ENCODE peak calls at places on chromosomes 1 and 21, in ten cellular contexts. One of them, this sample, is unnamed.

GRCh38 chr21:31897311-31897710 is 24.5 kb downstream of the HUNK start:
- DNase-seq in kidney: no peak
- DNase-seq in hepatocyte: no peak
- DNase-seq in brain microvascular endothelial cell: no peak
- DNase-seq in HCT116: no peak
- DNase-seq in K562: no peak
- DNase-seq in PC-3: no peak
- DNase-seq in HL-60: no peak
- DNase-seq in sigmoid colon: no peak
- DNase-seq in left lung: no peak
- DNase-seq in this sample: no peak

GRCh38 chr1:192810253-192810880 is 1.5 kb downstream of the RGS2 start:
- DNase-seq in kidney: no peak
- DNase-seq in hepatocyte: peak; percentile 65
- DNase-seq in brain microvascular endothelial cell: no peak
- DNase-seq in HCT116: no peak
- DNase-seq in K562: no peak
- DNase-seq in PC-3: peak; percentile 41
- DNase-seq in HL-60: peak; percentile 43
- DNase-seq in sigmoid colon: peak; percentile 73
- DNase-seq in left lung: peak; percentile 59
- DNase-seq in this sample: no peak

GRCh38 chr21:29144736-29145353 is 14.4 kb downstream of the MAP3K7CL start:
- DNase-seq in kidney: no peak
- DNase-seq in hepatocyte: no peak
- DNase-seq in brain microvascular endothelial cell: no peak
- DNase-seq in HCT116: no peak
- DNase-seq in K562: no peak
- DNase-seq in PC-3: peak; percentile 23
- DNase-seq in HL-60: no peak
- DNase-seq in sigmoid colon: no peak
- DNase-seq in left lung: no peak
- DNase-seq in this sample: no peak

GRCh38 chr21:26659181-26659580 is 86.1 kb upstream of the CYYR1 start:
- DNase-seq in kidney: no peak
- DNase-seq in hepatocyte: no peak
- DNase-seq in brain microvascular endothelial cell: peak; percentile 0
- DNase-seq in HCT116: no peak
- DNase-seq in K562: no peak
- DNase-seq in PC-3: no peak
- DNase-seq in HL-60: no peak
- DNase-seq in sigmoid colon: no peak
- DNase-seq in left lung: no peak
- DNase-seq in this sample: no peak

GRCh38 chr21:15208787-15209186 is 144.0 kb upstream of the NRIP1 start:
- DNase-seq in kidney: no peak
- DNase-seq in hepatocyte: no peak
- DNase-seq in brain microvascular endothelial cell: no peak
- DNase-seq in HCT116: no peak
- DNase-seq in K562: no peak
- DNase-seq in PC-3: peak; percentile 34
- DNase-seq in HL-60: no peak
- DNase-seq in sigmoid colon: no peak
- DNase-seq in left lung: no peak
- DNase-seq in this sample: no peak

GRCh38 chr21:34704119-34704518 is 35.3 kb downstream of the CLIC6 start:
- DNase-seq in kidney: no peak
- DNase-seq in hepatocyte: no peak
- DNase-seq in brain microvascular endothelial cell: no peak
- DNase-seq in HCT116: no peak
- DNase-seq in K562: no peak
- DNase-seq in PC-3: no peak
- DNase-seq in HL-60: no peak
- DNase-seq in sigmoid colon: no peak
- DNase-seq in left lung: no peak
- DNase-seq in this sample: no peak

GRCh38 chr1:1061682-1062363 is 12.3 kb downstream of the RNF223 start:
- DNase-seq in kidney: no peak
- DNase-seq in hepatocyte: no peak
- DNase-seq in brain microvascular endothelial cell: no peak
- DNase-seq in HCT116: no peak
- DNase-seq in K562: peak; percentile 60
- DNase-seq in PC-3: peak; percentile 49
- DNase-seq in HL-60: peak; percentile 57
- DNase-seq in sigmoid colon: no peak
- DNase-seq in left lung: no peak
- DNase-seq in this sample: no peak

GRCh38 chr21:44702111-44702972 is 5.4 kb downstream of the KRTAP10-12 start:
- DNase-seq in kidney: no peak
- DNase-seq in hepatocyte: no peak
- DNase-seq in brain microvascular endothelial cell: no peak
- DNase-seq in HCT116: no peak
- DNase-seq in K562: no peak
- DNase-seq in PC-3: no peak
- DNase-seq in HL-60: no peak
- DNase-seq in sigmoid colon: no peak
- DNase-seq in left lung: no peak
- DNase-seq in this sample: no peak

GRCh38 chr1:205316179-205316578 is 5.4 kb downstream of the NUAK2 start:
- DNase-seq in kidney: no peak
- DNase-seq in hepatocyte: no peak
- DNase-seq in brain microvascular endothelial cell: no peak
- DNase-seq in HCT116: no peak
- DNase-seq in K562: no peak
- DNase-seq in PC-3: no peak
- DNase-seq in HL-60: no peak
- DNase-seq in sigmoid colon: no peak
- DNase-seq in left lung: no peak
- DNase-seq in this sample: no peak

GRCh38 chr1:205748398-205749093 is 1.4 kb downstream of the NUCKS1 start:
- DNase-seq in kidney: no peak
- DNase-seq in hepatocyte: peak; percentile 57
- DNase-seq in brain microvascular endothelial cell: peak; percentile 54
- DNase-seq in HCT116: no peak
- DNase-seq in K562: peak; percentile 23
- DNase-seq in PC-3: peak; percentile 23
- DNase-seq in HL-60: no peak
- DNase-seq in sigmoid colon: no peak
- DNase-seq in left lung: no peak
- DNase-seq in this sample: no peak

GRCh38 chr1:84061336-84061735 is 62.4 kb upstream of the TTLL7 start:
- DNase-seq in kidney: no peak
- DNase-seq in hepatocyte: no peak
- DNase-seq in brain microvascular endothelial cell: no peak
- DNase-seq in HCT116: no peak
- DNase-seq in K562: no peak
- DNase-seq in PC-3: no peak
- DNase-seq in HL-60: no peak
- DNase-seq in sigmoid colon: no peak
- DNase-seq in left lung: no peak
- DNase-seq in this sample: no peak

GRCh38 chr1:27398405-27399149 is 6.2 kb downstream of the GPR3 start:
- DNase-seq in kidney: no peak
- DNase-seq in hepatocyte: no peak
- DNase-seq in brain microvascular endothelial cell: no peak
- DNase-seq in HCT116: no peak
- DNase-seq in K562: no peak
- DNase-seq in PC-3: peak; percentile 17
- DNase-seq in HL-60: no peak
- DNase-seq in sigmoid colon: no peak
- DNase-seq in left lung: no peak
- DNase-seq in this sample: no peak

GRCh38 chr1:202553560-202554038 is 156.7 kb downstream of the SYT2 start:
- DNase-seq in kidney: no peak
- DNase-seq in hepatocyte: peak; percentile 45
- DNase-seq in brain microvascular endothelial cell: peak; percentile 92
- DNase-seq in HCT116: no peak
- DNase-seq in K562: peak; percentile 46
- DNase-seq in PC-3: no peak
- DNase-seq in HL-60: no peak
- DNase-seq in sigmoid colon: no peak
- DNase-seq in left lung: no peak
- DNase-seq in this sample: no peak

GRCh38 chr1:14658642-14659041 is 60.2 kb downstream of the KAZN start:
- DNase-seq in kidney: no peak
- DNase-seq in hepatocyte: no peak
- DNase-seq in brain microvascular endothelial cell: no peak
- DNase-seq in HCT116: no peak
- DNase-seq in K562: no peak
- DNase-seq in PC-3: peak; percentile 60
- DNase-seq in HL-60: no peak
- DNase-seq in sigmoid colon: no peak
- DNase-seq in left lung: no peak
- DNase-seq in this sample: no peak

GRCh38 chr1:93433407-93433961 is 14.4 kb upstream of the FNBP1L start:
- DNase-seq in kidney: no peak
- DNase-seq in hepatocyte: peak; percentile 19
- DNase-seq in brain microvascular endothelial cell: no peak
- DNase-seq in HCT116: no peak
- DNase-seq in K562: no peak
- DNase-seq in PC-3: no peak
- DNase-seq in HL-60: no peak
- DNase-seq in sigmoid colon: no peak
- DNase-seq in left lung: no peak
- DNase-seq in this sample: no peak
- TF ChIP-seq CTCF in kidney: peak; percentile 34
- TF ChIP-seq CTCF in hepatocyte: no peak
- TF ChIP-seq CTCF in brain microvascular endothelial cell: peak; percentile 39
- TF ChIP-seq CTCF in HCT116: no peak
- TF ChIP-seq CTCF in K562: no peak
- TF ChIP-seq CTCF in PC-3: peak; percentile 29
- TF ChIP-seq CTCF in HL-60: no peak
- TF ChIP-seq CTCF in sigmoid colon: no peak
- TF ChIP-seq CTCF in left lung: no peak
- TF ChIP-seq CTCF in this sample: no peak

GRCh38 chr1:31706384-31707058 is 2.7 kb upstream of the COL16A1 start:
- DNase-seq in kidney: no peak
- DNase-seq in hepatocyte: no peak
- DNase-seq in brain microvascular endothelial cell: no peak
- DNase-seq in HCT116: no peak
- DNase-seq in K562: no peak
- DNase-seq in PC-3: no peak
- DNase-seq in HL-60: no peak
- DNase-seq in sigmoid colon: no peak
- DNase-seq in left lung: no peak
- DNase-seq in this sample: no peak

GRCh38 chr1:31704261-31705079 is 653 bp upstream of the COL16A1 start:
- DNase-seq in kidney: no peak
- DNase-seq in hepatocyte: peak; percentile 67
- DNase-seq in brain microvascular endothelial cell: peak; percentile 32
- DNase-seq in HCT116: no peak
- DNase-seq in K562: no peak
- DNase-seq in PC-3: peak; percentile 37
- DNase-seq in HL-60: no peak
- DNase-seq in sigmoid colon: peak; percentile 84
- DNase-seq in left lung: peak; percentile 48
- DNase-seq in this sample: no peak

GRCh38 chr1:31702836-31703404 is 897 bp downstream of the COL16A1 start:
- DNase-seq in kidney: no peak
- DNase-seq in hepatocyte: no peak
- DNase-seq in brain microvascular endothelial cell: no peak
- DNase-seq in HCT116: no peak
- DNase-seq in K562: no peak
- DNase-seq in PC-3: no peak
- DNase-seq in HL-60: no peak
- DNase-seq in sigmoid colon: peak; percentile 65
- DNase-seq in left lung: no peak
- DNase-seq in this sample: no peak

GRCh38 chr1:31703431-31704260 is at the start of gene COL16A1:
- DNase-seq in kidney: peak; percentile 94
- DNase-seq in hepatocyte: peak; percentile 85
- DNase-seq in brain microvascular endothelial cell: no peak
- DNase-seq in HCT116: no peak
- DNase-seq in K562: peak; percentile 50
- DNase-seq in PC-3: no peak
- DNase-seq in HL-60: no peak
- DNase-seq in sigmoid colon: peak; percentile 96
- DNase-seq in left lung: peak; percentile 73
- DNase-seq in this sample: no peak

GRCh38 chr1:31705080-31705866 is 1.5 kb upstream of the COL16A1 start:
- DNase-seq in kidney: peak; percentile 89
- DNase-seq in hepatocyte: peak; percentile 91
- DNase-seq in brain microvascular endothelial cell: peak; percentile 43
- DNase-seq in HCT116: no peak
- DNase-seq in K562: peak; percentile 94
- DNase-seq in PC-3: peak; percentile 49
- DNase-seq in HL-60: no peak
- DNase-seq in sigmoid colon: peak; percentile 90
- DNase-seq in left lung: peak; percentile 71
- DNase-seq in this sample: no peak
- TF ChIP-seq CTCF in kidney: no peak
- TF ChIP-seq CTCF in hepatocyte: peak; percentile 46
- TF ChIP-seq CTCF in brain microvascular endothelial cell: peak; percentile 63
- TF ChIP-seq CTCF in HCT116: peak; percentile 19
- TF ChIP-seq CTCF in K562: peak; percentile 85
- TF ChIP-seq CTCF in PC-3: peak; percentile 40
- TF ChIP-seq CTCF in HL-60: no peak
- TF ChIP-seq CTCF in sigmoid colon: peak; percentile 40
- TF ChIP-seq CTCF in left lung: no peak
- TF ChIP-seq CTCF in this sample: no peak

GRCh38 chr1:226109829-226110248 is 47.3 kb downstream of the H3-3A start:
- DNase-seq in kidney: peak; percentile 97
- DNase-seq in hepatocyte: peak; percentile 94
- DNase-seq in brain microvascular endothelial cell: peak; percentile 72
- DNase-seq in HCT116: peak; percentile 66
- DNase-seq in K562: peak; percentile 99
- DNase-seq in PC-3: peak; percentile 97
- DNase-seq in HL-60: peak; percentile 70
- DNase-seq in sigmoid colon: peak; percentile 94
- DNase-seq in left lung: peak; percentile 92
- DNase-seq in this sample: peak; percentile 35
- TF ChIP-seq CTCF in kidney: peak; percentile 13
- TF ChIP-seq CTCF in hepatocyte: no peak
- TF ChIP-seq CTCF in brain microvascular endothelial cell: peak; percentile 8
- TF ChIP-seq CTCF in HCT116: peak; percentile 13
- TF ChIP-seq CTCF in K562: peak; percentile 20
- TF ChIP-seq CTCF in PC-3: peak; percentile 41
- TF ChIP-seq CTCF in HL-60: no peak
- TF ChIP-seq CTCF in sigmoid colon: peak; percentile 20
- TF ChIP-seq CTCF in left lung: no peak
- TF ChIP-seq CTCF in this sample: no peak

DNA sequence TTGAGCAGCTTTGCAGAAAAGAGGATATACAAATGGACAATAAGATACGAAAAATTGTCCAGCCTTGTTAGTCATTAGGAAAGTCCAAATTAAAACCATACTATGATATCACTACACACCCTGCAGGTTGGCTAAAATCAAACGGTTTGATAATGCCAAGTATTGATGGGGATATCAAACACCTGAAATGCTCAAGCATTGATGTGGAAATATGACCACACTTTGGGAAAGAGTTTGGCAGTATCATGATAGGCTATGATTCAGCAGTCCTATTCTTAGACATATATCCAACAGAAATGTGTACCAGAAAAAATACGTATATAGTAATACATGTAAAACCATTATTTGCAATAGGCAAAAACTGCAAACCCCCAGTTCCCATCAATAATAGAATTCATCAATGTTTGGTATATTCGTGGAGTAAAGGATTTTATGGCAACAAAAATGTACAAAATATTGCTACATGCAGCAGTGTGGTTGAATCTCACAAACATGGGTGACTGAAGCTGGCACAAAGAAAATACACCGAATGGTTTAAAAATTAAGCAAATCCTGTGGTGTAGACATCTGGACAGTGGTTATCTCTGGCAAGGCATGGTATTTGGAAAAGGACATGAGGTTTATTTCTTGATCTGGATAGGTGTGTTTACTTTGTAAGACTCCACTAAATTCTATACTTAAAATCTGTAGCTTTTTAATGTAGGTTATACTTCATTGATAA is 243.2 kb downstream of the FGGY start:
- DNase-seq in kidney: no peak
- DNase-seq in hepatocyte: no peak
- DNase-seq in brain microvascular endothelial cell: no peak
- DNase-seq in HCT116: no peak
- DNase-seq in K562: no peak
- DNase-seq in PC-3: no peak
- DNase-seq in HL-60: no peak
- DNase-seq in sigmoid colon: no peak
- DNase-seq in left lung: no peak
- DNase-seq in this sample: no peak
- TF ChIP-seq CTCF in kidney: no peak
- TF ChIP-seq CTCF in hepatocyte: no peak
- TF ChIP-seq CTCF in brain microvascular endothelial cell: no peak
- TF ChIP-seq CTCF in HCT116: no peak
- TF ChIP-seq CTCF in K562: no peak
- TF ChIP-seq CTCF in PC-3: no peak
- TF ChIP-seq CTCF in HL-60: no peak
- TF ChIP-seq CTCF in sigmoid colon: no peak
- TF ChIP-seq CTCF in left lung: no peak
- TF ChIP-seq CTCF in this sample: no peak